ENCODE peak calls at places on chromosomes 12 and 14, in ten cellular contexts. D, C, Z, R, K, W, T, A, B and O are unnamed samples.

GRCh38 chr14:67541448-67542387 is 8.6 kb downstream of the PLEKHH1 start:
- DNase-seq in D (no peak), C (no peak), Z (no peak), R (no peak), K (no peak), W (peak; percentile 76), T (no peak), A (peak; percentile 98), B (no peak), O (no peak)

GRCh38 chr12:116045158-116045557 is 232.3 kb downstream of the MED13L start:
- DNase-seq in D (no peak), C (no peak), Z (no peak), R (no peak), K (no peak), W (no peak), T (no peak), A (no peak), B (no peak), O (no peak)

GRCh38 chr12:44581642-44582242 is 294.4 kb downstream of the NELL2 start:
- DNase-seq in D (no peak), C (no peak), Z (no peak), R (no peak), K (no peak), W (no peak), T (no peak), A (no peak), B (no peak), O (no peak)

GRCh38 chr12:51540996-51541395 is 50.0 kb upstream of the SCN8A start:
- DNase-seq in D (no peak), C (no peak), Z (no peak), R (no peak), K (no peak), W (no peak), T (no peak), A (no peak), B (no peak), O (no peak)

GRCh38 chr12:120314220-120314619 is 12.1 kb downstream of the SIRT4 start:
- DNase-seq in D (no peak), C (no peak), Z (peak; percentile 7), R (no peak), K (peak; percentile 37), W (no peak), T (no peak), A (peak; percentile 18), B (no peak), O (no peak)

GRCh38 chr12:43776498-43776897 is 17.7 kb downstream of the IRAK4 start:
- DNase-seq in D (no peak), C (no peak), Z (no peak), R (no peak), K (peak; percentile 20), W (no peak), T (peak; percentile 45), A (peak; percentile 16), B (peak; percentile 16), O (peak; percentile 31)

GRCh38 chr12:63294327-63294632 is 143.3 kb upstream of the AVPR1A start:
- DNase-seq in D (no peak), C (no peak), Z (peak; percentile 96), R (no peak), K (no peak), W (peak; percentile 23), T (peak; percentile 66), A (no peak), B (peak; percentile 58), O (no peak)

GRCh38 chr14:74978416-74978947 is 23.1 kb upstream of the PGF start:
- DNase-seq in D (no peak), C (no peak), Z (no peak), R (no peak), K (no peak), W (no peak), T (no peak), A (no peak), B (no peak), O (no peak)

GRCh38 chr12:108649668-108650067 is 16.0 kb upstream of the SELPLG start:
- DNase-seq in D (no peak), C (no peak), Z (peak; percentile 77), R (no peak), K (no peak), W (no peak), T (peak; percentile 94), A (no peak), B (peak; percentile 86), O (no peak)

GRCh38 chr12:49339464-49339861 is 2.5 kb upstream of the C1QL4 start:
- DNase-seq in D (no peak), C (no peak), Z (no peak), R (no peak), K (no peak), W (peak; percentile 86), T (no peak), A (peak; percentile 85), B (no peak), O (no peak)

GRCh38 chr14:65382586-65382985 is 29.9 kb upstream of the FUT8 start:
- DNase-seq in D (no peak), C (no peak), Z (no peak), R (no peak), K (no peak), W (no peak), T (no peak), A (no peak), B (no peak), O (no peak)

GRCh38 chr12:10031318-10031717 is 836 bp downstream of the CLEC9A start:
- DNase-seq in D (no peak), C (no peak), Z (peak; percentile 33), R (no peak), K (no peak), W (no peak), T (peak; percentile 24), A (no peak), B (no peak), O (no peak)

GRCh38 chr12:92338671-92339070 is 193.0 kb upstream of the BTG1 start:
- DNase-seq in D (no peak), C (no peak), Z (no peak), R (no peak), K (no peak), W (no peak), T (no peak), A (no peak), B (no peak), O (no peak)

GRCh38 chr12:4270016-4270669 is 3.4 kb upstream of the CCND2 start:
- DNase-seq in D (no peak), C (no peak), Z (no peak), R (no peak), K (no peak), W (no peak), T (no peak), A (peak; percentile 35), B (no peak), O (peak; percentile 37)

GRCh38 chr14:105049753-105050550 is 15.3 kb downstream of the GPR132 start:
- DNase-seq in D (no peak), C (no peak), Z (no peak), R (no peak), K (no peak), W (no peak), T (no peak), A (no peak), B (no peak), O (no peak)

GRCh38 chr14:68599896-68600620 is 192.8 kb downstream of the ZFP36L1 start:
- DNase-seq in D (no peak), C (no peak), Z (no peak), R (no peak), K (peak; percentile 60), W (no peak), T (no peak), A (no peak), B (no peak), O (no peak)

GRCh38 chr14:105388110-105388951 is 10.0 kb upstream of the TEX22 start:
- DNase-seq in D (no peak), C (peak; percentile 44), Z (no peak), R (no peak), K (no peak), W (no peak), T (no peak), A (no peak), B (no peak), O (no peak)

GRCh38 chr14:104537613-104537988 is 42.0 kb upstream of the C14orf180 start:
- DNase-seq in D (no peak), C (no peak), Z (no peak), R (no peak), K (no peak), W (no peak), T (no peak), A (no peak), B (no peak), O (no peak)

GRCh38 chr14:100823488-100823887 is 2.4 kb upstream of the MEG3 start:
- DNase-seq in D (no peak), C (no peak), Z (no peak), R (no peak), K (no peak), W (no peak), T (no peak), A (no peak), B (no peak), O (no peak)
- H3K27me3 ChIP-seq in D (no peaks in the 10 kb centered on the region), C (no peaks in the 10 kb centered on the region), Z (no peaks in the 10 kb centered on the region), R (no peaks in the 10 kb centered on the region), K (peaks cover 37% of the 10 kb centered on the region), W (no peaks in the 10 kb centered on the region), T (no peaks in the 10 kb centered on the region), A (no peaks in the 10 kb centered on the region), B (no peaks in the 10 kb centered on the region), O (no peaks in the 10 kb centered on the region)

DNA sequence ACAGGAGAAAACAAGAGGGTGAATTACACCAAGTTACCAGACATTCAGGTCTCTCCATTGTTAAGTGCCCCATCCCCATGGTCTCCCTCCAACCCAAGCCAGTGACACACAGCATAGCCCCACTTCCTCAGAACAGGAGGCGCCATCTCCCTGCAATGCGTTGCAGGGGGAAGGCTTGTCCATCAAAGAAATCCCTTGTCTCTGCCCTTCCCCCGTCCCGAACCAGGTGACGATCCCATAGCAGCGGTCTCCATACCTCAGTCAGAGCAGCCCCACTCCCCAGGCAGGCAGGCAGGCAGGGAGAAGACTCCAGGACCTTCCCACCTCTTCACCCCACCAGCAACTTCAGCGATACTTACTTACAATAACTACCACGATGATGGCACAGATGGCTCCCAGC is 5.9 kb downstream of the VAMP1 start:
- DNase-seq in D (no peak), C (no peak), Z (no peak), R (no peak), K (no peak), W (no peak), T (no peak), A (no peak), B (no peak), O (no peak)
- H3K4me3 ChIP-seq in D (no peak overlapping the region), C (no peak overlapping the region), Z (no peak overlapping the region), R (no peak overlapping the region), K (no peak overlapping the region), W (no peak overlapping the region), T (no peak overlapping the region), A (no peak overlapping the region), B (no peak overlapping the region), O (no peak overlapping the region)

GRCh38 chr14:77647853-77648252 is 31.4 kb upstream of the SPTLC2 start:
- DNase-seq in D (no peak), C (no peak), Z (no peak), R (no peak), K (no peak), W (no peak), T (no peak), A (peak; percentile 96), B (no peak), O (no peak)
- H3K27ac ChIP-seq in D (no peak overlapping the region), C (no peak overlapping the region), Z (no peak overlapping the region), R (no peak overlapping the region), K (no peak overlapping the region), W (no peak overlapping the region), T (no peak overlapping the region), A (peak overlapping the region; percentile 24), B (no peak overlapping the region), O (no peak overlapping the region)

DNA sequence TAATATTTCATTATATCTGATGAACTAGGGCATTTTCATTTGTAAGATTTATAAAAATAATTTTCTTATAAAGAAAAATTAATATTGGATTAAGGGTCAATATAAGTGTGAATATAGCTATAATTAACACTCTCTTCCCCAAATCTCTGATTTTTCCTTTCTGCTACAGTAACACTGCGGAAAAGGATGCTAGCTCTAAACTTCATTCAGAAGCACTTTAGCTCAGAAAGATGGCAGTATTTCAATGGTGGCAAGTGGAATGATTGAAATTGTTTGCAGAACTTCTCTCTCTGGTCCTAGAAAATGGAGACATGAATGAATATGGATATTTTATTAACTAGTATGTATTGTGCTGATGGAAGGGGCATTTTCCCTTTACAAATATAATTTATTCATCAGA is 8.4 kb downstream of the NPAS3 start:
- DNase-seq in D (no peak), C (no peak), Z (no peak), R (no peak), K (no peak), W (no peak), T (no peak), A (no peak), B (no peak), O (no peak)
- H3K27me3 ChIP-seq in D (no peaks in the 10 kb centered on the region), C (no peaks in the 10 kb centered on the region), Z (no peaks in the 10 kb centered on the region), R (no peaks in the 10 kb centered on the region), K (no peaks in the 10 kb centered on the region), W (no peaks in the 10 kb centered on the region), T (no peaks in the 10 kb centered on the region), A (no peaks in the 10 kb centered on the region), B (no peaks in the 10 kb centered on the region), O (no peaks in the 10 kb centered on the region)